ENCODE peak calls at places on chromosome 10, in four cellular contexts. One of them, this sample, is unnamed.

GRCh38 chr10:8078027-8078426 is 23.5 kb downstream of the GATA3 start:
- DNase-seq in ACHN: no peak
- DNase-seq in lower lobe of right lung: no peak
- DNase-seq in neural progenitor cell: peak
- DNase-seq in this sample: no peak

GRCh38 chr10:35480150-35480549 is 125.0 kb upstream of the GJD4 start:
- DNase-seq in ACHN: peak
- DNase-seq in lower lobe of right lung: no peak
- DNase-seq in neural progenitor cell: peak
- DNase-seq in this sample: no peak

GRCh38 chr10:119654540-119654939 is 3.4 kb downstream of the BAG3 start:
- DNase-seq in lower lobe of right lung: peak
- DNase-seq in neural progenitor cell: no peak
- DNase-seq in ACHN: no peak
- DNase-seq in this sample: peak

GRCh38 chr10:46549171-46550075 is 7.0 kb downstream of the GPRIN2 start:
- DNase-seq in neural progenitor cell: no peak
- DNase-seq in ACHN: no peak
- DNase-seq in lower lobe of right lung: peak
- DNase-seq in this sample: no peak

GRCh38 chr10:105535478-105535877 is 894.4 kb downstream of the SORCS3 start:
- DNase-seq in neural progenitor cell: no peak
- DNase-seq in lower lobe of right lung: no peak
- DNase-seq in ACHN: no peak
- DNase-seq in this sample: no peak

GRCh38 chr10:24894309-24894708 is 58.1 kb downstream of the PRTFDC1 start:
- DNase-seq in ACHN: peak
- DNase-seq in neural progenitor cell: no peak
- DNase-seq in lower lobe of right lung: no peak
- DNase-seq in this sample: peak

GRCh38 chr10:29895436-29895835 is 163.9 kb downstream of the JCAD start:
- DNase-seq in ACHN: no peak
- DNase-seq in neural progenitor cell: peak
- DNase-seq in lower lobe of right lung: no peak
- DNase-seq in this sample: peak

GRCh38 chr10:6151087-6151977 is 51.4 kb upstream of the PFKFB3 start:
- DNase-seq in ACHN: peak
- DNase-seq in lower lobe of right lung: peak
- DNase-seq in neural progenitor cell: peak
- DNase-seq in this sample: peak

GRCh38 chr10:101001225-101002035 is 1.8 kb downstream of the LZTS2 start:
- DNase-seq in ACHN: peak
- DNase-seq in lower lobe of right lung: peak
- DNase-seq in neural progenitor cell: peak
- DNase-seq in this sample: peak

GRCh38 chr10:20740128-20740527 is 157.0 kb downstream of the NEBL start:
- DNase-seq in lower lobe of right lung: no peak
- DNase-seq in ACHN: no peak
- DNase-seq in neural progenitor cell: no peak
- DNase-seq in this sample: no peak

This sample was measured in dermis blood vessel endothelial cell.